ENCODE peak calls at places on chromosomes 2 and 18, in five cellular contexts. K, E, W, Q and J are unnamed samples.

GRCh38 chr2:190482441-190482840 is 52.1 kb downstream of the NEMP2 start:
- DNase-seq in K (no peak), E (no peak), W (no peak), Q (no peak), J (no peak)

GRCh38 chr2:218378053-218378452 is 4.0 kb upstream of the SLC11A1 start:
- DNase-seq in K (no peak), E (no peak), W (no peak), Q (no peak), J (no peak)

GRCh38 chr2:113390133-113390849 is 47.2 kb upstream of the ZNG1B start:
- DNase-seq in K (peak), E (peak), W (peak), Q (peak), J (peak)

GRCh38 chr2:1891147-1891546 is 146.8 kb upstream of the PXDN start:
- DNase-seq in K (no peak), E (no peak), W (no peak), Q (no peak), J (no peak)

GRCh38 chr2:241571821-241572620 is 13.5 kb downstream of the BOK start:
- DNase-seq in K (no peak), E (no peak), W (no peak), Q (no peak), J (no peak)

GRCh38 chr2:104836837-104837236 is 17.1 kb upstream of the POU3F3 start:
- DNase-seq in K (no peak), E (no peak), W (no peak), Q (no peak), J (no peak)

GRCh38 chr2:125516496-125517109 is 1139.4 kb upstream of the GYPC start:
- DNase-seq in K (no peak), E (no peak), W (no peak), Q (no peak), J (no peak)

GRCh38 chr2:164719996-164720941 is 99.0 kb upstream of the GRB14 start:
- DNase-seq in K (no peak), E (no peak), W (no peak), Q (no peak), J (no peak)

GRCh38 chr2:30514134-30514860 is 67.3 kb downstream of the LCLAT1 start:
- DNase-seq in K (no peak), E (no peak), W (no peak), Q (peak), J (peak)

GRCh38 chr18:11077548-11078187 is 71.7 kb downstream of the PIEZO2 start:
- DNase-seq in K (no peak), E (no peak), W (no peak), Q (no peak), J (no peak)

GRCh38 chr2:214808961-214809750 is at the start of gene BARD1:
- DNase-seq in K (no peak), E (peak), W (peak), Q (no peak), J (peak)

GRCh38 chr2:32061973-32062861 is 1.1 kb upstream of the SPAST start:
- DNase-seq in K (no peak), E (no peak), W (no peak), Q (no peak), J (peak)

GRCh38 chr2:127589358-127589757 is 53.9 kb downstream of the MYO7B start:
- DNase-seq in K (no peak), E (no peak), W (no peak), Q (no peak), J (no peak)